ENCODE peak calls at places on chromosomes 3 and 15, in eight cellular contexts. Q is OCI-LY7, T is cardiac fibroblast, A is AG04449, W is GM23338, U is choroid plexus epithelial cell, Y is astrocyte of the spinal cord, R is HL-60. N is an unnamed sample.

GRCh38 chr15:30956216-30956803 is 35.1 kb downstream of the MTMR10 start:
- DNase-seq in Q (no peak), T (no peak), A (peak), W (no peak), U (peak), Y (no peak), R (no peak), N (no peak)

GRCh38 chr15:76799760-76800159 is 105.4 kb downstream of the SCAPER start:
- DNase-seq in Q (no peak), T (peak), A (peak), W (no peak), U (peak), Y (peak), R (no peak), N (peak)

GRCh38 chr3:180311242-180311641 is 274.5 kb upstream of the PEX5L start:
- DNase-seq in Q (no peak), T (no peak), A (no peak), W (peak), U (no peak), Y (no peak), R (no peak), N (no peak)

GRCh38 chr3:59251899-59252298 is 202.1 kb upstream of the CFAP20DC start:
- DNase-seq in Q (no peak), T (no peak), A (no peak), W (no peak), U (no peak), Y (peak), R (no peak), N (no peak)

GRCh38 chr3:105647047-105647446 is 221.8 kb downstream of the CBLB start:
- DNase-seq in Q (no peak), T (peak), A (peak), W (no peak), U (peak), Y (peak), R (peak), N (peak)

GRCh38 chr3:190989213-190989612 is 126.7 kb upstream of the GMNC start:
- DNase-seq in Q (no peak), T (no peak), A (no peak), W (no peak), U (no peak), Y (no peak), R (no peak), N (no peak)

GRCh38 chr15:70466895-70467529 is 296.3 kb downstream of the UACA start:
- DNase-seq in Q (peak), T (peak), A (no peak), W (peak), U (peak), Y (peak), R (peak), N (no peak)

GRCh38 chr15:101517504-101517903 is 28.0 kb upstream of the PCSK6 start:
- DNase-seq in Q (no peak), T (no peak), A (no peak), W (no peak), U (no peak), Y (peak), R (no peak), N (no peak)

GRCh38 chr15:80549712-80550111 is 145.4 kb upstream of the ABHD17C start:
- DNase-seq in Q (no peak), T (peak), A (no peak), W (no peak), U (peak), Y (no peak), R (no peak), N (no peak)

GRCh38 chr3:173737167-173737808 is 339.7 kb downstream of the NLGN1 start:
- DNase-seq in Q (no peak), T (peak), A (no peak), W (no peak), U (no peak), Y (no peak), R (no peak), N (no peak)

GRCh38 chr15:66040211-66040892 is 171.1 kb downstream of the RAB11A start:
- DNase-seq in Q (no peak), T (no peak), A (no peak), W (no peak), U (no peak), Y (no peak), R (no peak), N (no peak)

GRCh38 chr3:69890691-69891090 is 108.8 kb upstream of the SAMMSON start:
- DNase-seq in Q (no peak), T (no peak), A (no peak), W (no peak), U (peak), Y (no peak), R (no peak), N (no peak)

GRCh38 chr15:66110788-66111187 is 142.8 kb downstream of the MEGF11 start:
- DNase-seq in Q (no peak), T (no peak), A (no peak), W (no peak), U (no peak), Y (no peak), R (no peak), N (no peak)

GRCh38 chr15:91706366-91707032 is 147.0 kb upstream of the SLCO3A1 start:
- DNase-seq in Q (peak), T (peak), A (no peak), W (peak), U (peak), Y (peak), R (peak), N (peak)

GRCh38 chr3:7264196-7264526 is 403.2 kb downstream of the GRM7 start:
- DNase-seq in Q (no peak), T (no peak), A (no peak), W (no peak), U (no peak), Y (no peak), R (no peak), N (no peak)

GRCh38 chr3:125055165-125055912 is 458 bp downstream of the HEG1 start:
- DNase-seq in Q (peak), T (no peak), A (no peak), W (peak), U (no peak), Y (no peak), R (no peak), N (no peak)

GRCh38 chr15:58407786-58408185 is 24.0 kb upstream of the LIPC start:
- DNase-seq in Q (no peak), T (no peak), A (no peak), W (no peak), U (no peak), Y (no peak), R (no peak), N (no peak)

GRCh38 chr3:114314259-114314658 is 20.4 kb downstream of the TIGIT start:
- DNase-seq in Q (no peak), T (no peak), A (no peak), W (no peak), U (no peak), Y (no peak), R (no peak), N (no peak)

GRCh38 chr3:69016901-69017300 is 3.4 kb upstream of the EOGT start:
- DNase-seq in Q (no peak), T (no peak), A (no peak), W (no peak), U (no peak), Y (no peak), R (no peak), N (no peak)

GRCh38 chr3:95511915-95512314 is 1302.5 kb upstream of the EPHA6 start:
- DNase-seq in Q (no peak), T (no peak), A (no peak), W (no peak), U (no peak), Y (no peak), R (no peak), N (no peak)

GRCh38 chr15:45030743-45031142 is 7.7 kb downstream of the SORD start:
- DNase-seq in Q (no peak), T (no peak), A (no peak), W (no peak), U (no peak), Y (no peak), R (no peak), N (no peak)

GRCh38 chr3:183131735-183132134 is 30.8 kb downstream of the LAMP3 start:
- DNase-seq in Q (no peak), T (peak), A (no peak), W (no peak), U (peak), Y (peak), R (no peak), N (peak)

GRCh38 chr3:140827894-140828293 is 113.7 kb upstream of the SLC25A36 start:
- DNase-seq in Q (no peak), T (no peak), A (no peak), W (no peak), U (no peak), Y (no peak), R (no peak), N (no peak)

GRCh38 chr3:106428565-106428994 is 559.8 kb upstream of the CBLB start:
- DNase-seq in Q (no peak), T (peak), A (peak), W (no peak), U (peak), Y (peak), R (no peak), N (peak)

GRCh38 chr3:17852217-17852616 is 109.8 kb upstream of the TBC1D5 start:
- DNase-seq in Q (no peak), T (no peak), A (no peak), W (no peak), U (no peak), Y (no peak), R (no peak), N (no peak)

DNA sequence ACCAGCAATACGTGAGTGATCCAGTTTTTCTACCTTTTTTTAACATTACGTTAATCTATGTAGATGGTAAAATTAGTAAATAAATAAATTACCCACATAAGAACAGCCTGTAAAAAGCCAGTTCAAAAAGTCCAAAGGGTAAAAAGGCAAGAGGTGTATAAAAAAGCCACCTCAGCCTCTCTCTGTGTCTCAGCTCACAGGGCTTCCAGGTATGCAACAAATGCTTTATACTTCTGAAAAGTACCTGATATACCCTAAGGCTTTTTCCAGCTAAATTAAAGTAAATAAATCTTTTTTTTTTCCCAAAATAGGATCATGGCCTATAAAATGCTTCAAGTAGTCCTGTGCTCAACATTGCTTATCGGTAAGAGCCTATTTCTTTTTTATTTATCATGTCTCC is at the start of gene C3orf85:
- DNase-seq in Q (no peak), T (no peak), A (no peak), W (no peak), U (no peak), Y (no peak), R (no peak), N (no peak)
- H3K4me3 ChIP-seq in Q (no peak), T (no peak), A (no peak), W (no peak), U (no peak), Y (no peak), R (no peak), N (no peak)

DNA sequence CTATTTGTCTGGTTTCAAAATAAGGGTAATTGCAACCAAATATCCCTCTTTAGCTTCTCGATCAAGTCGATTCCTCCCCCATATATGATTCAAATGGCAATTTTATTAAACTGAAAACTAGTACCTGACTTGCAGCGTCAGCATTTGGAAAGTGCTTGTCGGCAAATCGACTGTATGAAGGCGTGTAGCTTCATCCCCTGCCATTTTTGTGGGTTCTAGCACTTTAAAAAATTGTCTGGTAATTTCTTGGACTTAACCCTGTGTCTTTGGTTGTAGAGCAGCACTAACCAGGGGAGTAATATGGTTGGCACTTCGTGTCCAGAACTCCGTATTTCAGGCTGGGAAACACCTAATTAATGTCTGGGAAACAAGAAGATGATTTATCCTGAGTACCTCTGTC is 573 bp downstream of the MME start:
- DNase-seq in Q (peak), T (peak), A (no peak), W (peak), U (peak), Y (no peak), R (no peak), N (no peak)
- H3K4me3 ChIP-seq in Q (peak), T (peak), A (peak), W (peak), U (peak), Y (peak), R (no peak), N (peak)

DNA sequence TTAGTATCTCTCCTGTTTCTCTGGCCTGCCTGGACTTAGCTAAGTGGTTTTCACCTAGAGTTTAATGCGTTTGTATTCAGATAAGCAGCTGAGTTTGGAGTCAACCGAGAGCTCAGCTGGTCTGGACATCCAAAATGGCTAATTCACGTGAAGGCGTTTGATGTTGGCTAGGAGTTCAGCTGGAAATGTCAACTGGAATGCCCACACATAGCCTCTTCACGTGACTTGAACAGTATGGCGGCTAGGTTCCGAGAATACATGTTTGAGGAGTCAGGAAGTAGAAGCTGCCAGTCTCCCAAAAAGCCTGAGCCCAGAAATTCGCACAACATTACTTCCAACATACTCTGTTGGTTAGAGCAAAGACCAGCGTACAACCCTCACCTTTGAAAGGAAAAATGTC is 2.2 kb downstream of the USP8 start:
- DNase-seq in Q (no peak), T (no peak), A (no peak), W (no peak), U (no peak), Y (no peak), R (no peak), N (no peak)
- H3K4me3 ChIP-seq in Q (no peak), T (no peak), A (no peak), W (no peak), U (no peak), Y (no peak), R (no peak), N (no peak)

GRCh38 chr15:63498815-63499549 is 5.4 kb upstream of the USP3 start:
- DNase-seq in Q (no peak), T (no peak), A (no peak), W (no peak), U (no peak), Y (no peak), R (peak), N (no peak)

GRCh38 chr15:63502137-63502801 is 2.1 kb upstream of the USP3 start:
- DNase-seq in Q (no peak), T (peak), A (no peak), W (no peak), U (peak), Y (peak), R (no peak), N (no peak)

GRCh38 chr15:63499611-63500010 is 4.8 kb upstream of the USP3 start:
- DNase-seq in Q (no peak), T (no peak), A (no peak), W (no peak), U (no peak), Y (no peak), R (no peak), N (no peak)

GRCh38 chr15:63501256-63502089 is 2.9 kb upstream of the USP3 start:
- DNase-seq in Q (peak), T (peak), A (peak), W (peak), U (peak), Y (peak), R (no peak), N (peak)

GRCh38 chr15:63500265-63501250 is 3.8 kb upstream of the USP3 start:
- DNase-seq in Q (peak), T (no peak), A (no peak), W (no peak), U (no peak), Y (no peak), R (no peak), N (no peak)
- H3K4me3 ChIP-seq in Q (peak), T (no peak), A (no peak), W (peak), U (peak), Y (no peak), R (no peak), N (peak)

GRCh38 chr3:2097641-2098191 is 950 bp upstream of the CNTN4 start:
- DNase-seq in Q (no peak), T (no peak), A (no peak), W (peak), U (peak), Y (no peak), R (no peak), N (no peak)
- H3K4me3 ChIP-seq in Q (no peak), T (no peak), A (no peak), W (peak), U (no peak), Y (no peak), R (no peak), N (no peak)

GRCh38 chr3:134236505-134236904 is 14.2 kb downstream of the RYK start:
- DNase-seq in Q (no peak), T (no peak), A (no peak), W (no peak), U (peak), Y (no peak), R (no peak), N (no peak)
- H3K4me3 ChIP-seq in Q (no peak), T (no peak), A (no peak), W (no peak), U (no peak), Y (no peak), R (no peak), N (no peak)

GRCh38 chr15:99454941-99455795 is 110.6 kb upstream of the MEF2A start:
- DNase-seq in Q (no peak), T (peak), A (peak), W (no peak), U (peak), Y (peak), R (no peak), N (peak)
- H3K4me3 ChIP-seq in Q (no peak), T (no peak), A (no peak), W (no peak), U (no peak), Y (no peak), R (no peak), N (no peak)

GRCh38 chr15:78927077-78927790 is 17.6 kb downstream of the CTSH start:
- DNase-seq in Q (no peak), T (no peak), A (no peak), W (no peak), U (no peak), Y (no peak), R (peak), N (no peak)
- H3K4me3 ChIP-seq in Q (no peak), T (no peak), A (no peak), W (no peak), U (no peak), Y (no peak), R (no peak), N (no peak)

N was measured in skeletal muscle cell.